ENCODE peak calls at places on chromosomes 13 and 19, in seven cellular contexts. One of them, this sample, is unnamed.

GRCh38 chr13:20351279-20352022 is 119.3 kb upstream of the GJB6 start:
- DNase-seq in activated CD8-positive, alpha-beta memory T cell treated with anti-CD3 and anti-CD28 coated beads for 1 hour: no peak
- DNase-seq in B cell: no peak
- DNase-seq in neural progenitor cell: no peak
- DNase-seq in mucosa of descending colon: no peak
- DNase-seq in KBM-7: peak; percentile 55
- DNase-seq in NCI-H1105: no peak
- DNase-seq in this sample: no peak

GRCh38 chr19:41708481-41708880 is at the start of gene CEACAM5:
- DNase-seq in KBM-7: no peak
- DNase-seq in neural progenitor cell: no peak
- DNase-seq in B cell: no peak
- DNase-seq in activated CD8-positive, alpha-beta memory T cell treated with anti-CD3 and anti-CD28 coated beads for 1 hour: no peak
- DNase-seq in mucosa of descending colon: peak; percentile 76
- DNase-seq in NCI-H1105: no peak
- DNase-seq in this sample: no peak

GRCh38 chr13:48741377-48741776 is 87.6 kb downstream of the CYSLTR2 start:
- DNase-seq in mucosa of descending colon: no peak
- DNase-seq in B cell: no peak
- DNase-seq in neural progenitor cell: no peak
- DNase-seq in activated CD8-positive, alpha-beta memory T cell treated with anti-CD3 and anti-CD28 coated beads for 1 hour: no peak
- DNase-seq in NCI-H1105: no peak
- DNase-seq in KBM-7: no peak
- DNase-seq in this sample: no peak

GRCh38 chr13:106814389-106814903 is 246.5 kb upstream of the ARGLU1 start:
- DNase-seq in KBM-7: no peak
- DNase-seq in neural progenitor cell: no peak
- DNase-seq in B cell: no peak
- DNase-seq in mucosa of descending colon: no peak
- DNase-seq in NCI-H1105: no peak
- DNase-seq in activated CD8-positive, alpha-beta memory T cell treated with anti-CD3 and anti-CD28 coated beads for 1 hour: no peak
- DNase-seq in this sample: no peak

GRCh38 chr19:48987323-48987722 is 5.8 kb downstream of the GYS1 start:
- DNase-seq in B cell: no peak
- DNase-seq in neural progenitor cell: no peak
- DNase-seq in KBM-7: no peak
- DNase-seq in mucosa of descending colon: no peak
- DNase-seq in NCI-H1105: no peak
- DNase-seq in activated CD8-positive, alpha-beta memory T cell treated with anti-CD3 and anti-CD28 coated beads for 1 hour: no peak
- DNase-seq in this sample: no peak

GRCh38 chr19:56301152-56301551 is 13.5 kb downstream of the ZSCAN5A start:
- DNase-seq in neural progenitor cell: no peak
- DNase-seq in mucosa of descending colon: no peak
- DNase-seq in NCI-H1105: no peak
- DNase-seq in activated CD8-positive, alpha-beta memory T cell treated with anti-CD3 and anti-CD28 coated beads for 1 hour: no peak
- DNase-seq in KBM-7: no peak
- DNase-seq in B cell: no peak
- DNase-seq in this sample: no peak

GRCh38 chr13:94706854-94707399 is 5.4 kb downstream of the SOX21 start:
- DNase-seq in mucosa of descending colon: no peak
- DNase-seq in neural progenitor cell: peak; percentile 96
- DNase-seq in NCI-H1105: no peak
- DNase-seq in activated CD8-positive, alpha-beta memory T cell treated with anti-CD3 and anti-CD28 coated beads for 1 hour: no peak
- DNase-seq in KBM-7: no peak
- DNase-seq in B cell: peak; percentile 30
- DNase-seq in this sample: no peak

GRCh38 chr13:28558567-28558966 is 63.6 kb upstream of the FLT1 start:
- DNase-seq in KBM-7: no peak
- DNase-seq in B cell: no peak
- DNase-seq in activated CD8-positive, alpha-beta memory T cell treated with anti-CD3 and anti-CD28 coated beads for 1 hour: no peak
- DNase-seq in mucosa of descending colon: no peak
- DNase-seq in neural progenitor cell: no peak
- DNase-seq in NCI-H1105: peak; percentile 15
- DNase-seq in this sample: no peak

GRCh38 chr13:20049558-20050473 is 91.3 kb downstream of the ZMYM2 start:
- DNase-seq in NCI-H1105: no peak
- DNase-seq in KBM-7: no peak
- DNase-seq in activated CD8-positive, alpha-beta memory T cell treated with anti-CD3 and anti-CD28 coated beads for 1 hour: no peak
- DNase-seq in mucosa of descending colon: no peak
- DNase-seq in B cell: no peak
- DNase-seq in neural progenitor cell: no peak
- DNase-seq in this sample: no peak

GRCh38 chr19:40596608-40597328 is 4.4 kb upstream of the LTBP4 start:
- DNase-seq in B cell: no peak
- DNase-seq in activated CD8-positive, alpha-beta memory T cell treated with anti-CD3 and anti-CD28 coated beads for 1 hour: no peak
- DNase-seq in NCI-H1105: no peak
- DNase-seq in neural progenitor cell: peak; percentile 84
- DNase-seq in mucosa of descending colon: peak; percentile 61
- DNase-seq in KBM-7: no peak
- DNase-seq in this sample: no peak